ENCODE peak calls at places on chromosomes 11 and 22, in four cellular contexts. R is heart right ventricle; P is CD4-positive, alpha-beta T cell; L is HAP-1. T is an unnamed sample. For H3K9me3, the result is how much of the 10 kb centered on the place peaks cover.

GRCh38 chr11:35337136-35337918 is 82.0 kb downstream of the SLC1A2 start:
- DNase-seq in P (no peak), L (no peak), R (no peak), T (no peak)

GRCh38 chr11:64385953-64386704 is 27.2 kb downstream of the RPS6KA4 start:
- DNase-seq in P (no peak), R (no peak), L (no peak), T (no peak)

GRCh38 chr22:42648017-42648367 is 1.2 kb downstream of the CYB5R3 start:
- DNase-seq in L (no peak), P (no peak), R (no peak), T (no peak)

GRCh38 chr11:6911946-6912345 is 8.9 kb upstream of the OR2D3 start:
- DNase-seq in P (no peak), R (no peak), L (no peak), T (no peak)

GRCh38 chr11:45736424-45736823 is 68.5 kb upstream of the SLC35C1 start:
- DNase-seq in P (no peak), L (no peak), R (no peak), T (no peak)

GRCh38 chr22:30305519-30305905 is 16.2 kb upstream of the CASTOR1 start:
- DNase-seq in L (no peak), P (peak), R (peak), T (peak)

GRCh38 chr11:119470316-119471266 is 47.6 kb upstream of the THY1 start:
- DNase-seq in R (no peak), P (no peak), L (no peak), T (no peak)

GRCh38 chr11:86738615-86739014 is 61.7 kb upstream of the PRSS23 start:
- DNase-seq in R (no peak), P (no peak), L (no peak), T (no peak)

GRCh38 chr11:129770993-129771392 is 44.7 kb upstream of the TMEM45B start:
- DNase-seq in P (no peak), L (no peak), R (no peak), T (no peak)

GRCh38 chr22:26610072-26610958 is 7.5 kb downstream of the CRYBB1 start:
- DNase-seq in L (no peak), R (peak), P (no peak), T (no peak)

GRCh38 chr11:1217151-1217550 is 5.7 kb upstream of the MUC5B start:
- DNase-seq in R (no peak), P (no peak), L (no peak), T (no peak)

GRCh38 chr11:72836111-72836510 is 21.9 kb downstream of the ATG16L2 start:
- DNase-seq in P (no peak), L (peak), R (peak), T (no peak)

GRCh38 chr11:128476031-128476430 is 111.3 kb downstream of the ETS1 start:
- DNase-seq in L (no peak), P (no peak), R (no peak), T (no peak)

GRCh38 chr11:70481625-70482528 is 83.5 kb downstream of the CTTN start:
- DNase-seq in R (peak), P (no peak), L (no peak), T (no peak)

GRCh38 chr22:29198240-29198639 is 7.5 kb upstream of the EMID1 start:
- DNase-seq in L (no peak), R (no peak), P (no peak), T (no peak)

GRCh38 chr11:125061237-125061636 is 1.9 kb upstream of the SLC37A2 start:
- DNase-seq in P (no peak), R (no peak), L (no peak), T (no peak)

GRCh38 chr22:28198692-28199091 is 279.6 kb upstream of the PITPNB start:
- DNase-seq in R (no peak), P (no peak), L (no peak), T (no peak)

GRCh38 chr11:27972432-27973170 is 135.4 kb downstream of the KIF18A start:
- DNase-seq in P (no peak), R (no peak), L (no peak), T (no peak)

GRCh38 chr22:22662095-22662494 is 17.7 kb downstream of the GGTLC2 start:
- DNase-seq in P (no peak), L (no peak), R (no peak), T (no peak)

GRCh38 chr22:37080438-37080837 is 28.9 kb downstream of the KCTD17 start:
- DNase-seq in L (no peak), R (no peak), P (no peak), T (no peak)

GRCh38 chr11:103883856-103884255 is 152.6 kb upstream of the DDI1 start:
- DNase-seq in L (no peak), R (no peak), P (no peak), T (no peak)

GRCh38 chr11:125091877-125092664 is 19.4 kb downstream of the TMEM218 start:
- DNase-seq in P (no peak), L (no peak), R (no peak), T (no peak)

GRCh38 chr11:73650400-73650799 is 4.0 kb downstream of the PLEKHB1 start:
- DNase-seq in R (no peak), L (no peak), P (no peak), T (no peak)

GRCh38 chr11:19985106-19985505 is 175.2 kb downstream of the DBX1 start:
- DNase-seq in L (no peak), R (no peak), P (no peak), T (no peak)

GRCh38 chr22:27531782-27532530 is 269.6 kb downstream of the MN1 start:
- DNase-seq in P (no peak), L (no peak), R (no peak), T (no peak)

GRCh38 chr11:65574963-65575567 is 788 bp upstream of the EHBP1L1 start:
- DNase-seq in L (peak), R (no peak), P (no peak), T (peak)

GRCh38 chr11:95563859-95564258 is 225.7 kb downstream of the FAM76B start:
- DNase-seq in R (no peak), P (no peak), L (no peak), T (no peak)

GRCh38 chr11:2932850-2933251 is 3.6 kb upstream of the PHLDA2 start:
- DNase-seq in R (no peak), P (no peak), L (no peak), T (no peak)

GRCh38 chr22:17931400-17931825 is 92.9 kb downstream of the MICAL3 start:
- DNase-seq in R (peak), P (no peak), L (no peak), T (no peak)

GRCh38 chr11:95095858-95096587 is 6.4 kb downstream of the ENDOD1 start:
- DNase-seq in P (no peak), R (no peak), L (no peak), T (no peak)

GRCh38 chr11:116882386-116882785 is 45.0 kb upstream of the APOA1 start:
- DNase-seq in R (no peak), P (no peak), L (no peak), T (no peak)

GRCh38 chr22:50698546-50698945 is 25.9 kb downstream of the SHANK3 start:
- DNase-seq in L (no peak), R (no peak), P (peak), T (no peak)

GRCh38 chr11:104765401-104765800 is 132.9 kb downstream of the CASP12 start:
- DNase-seq in R (no peak), L (no peak), P (no peak), T (no peak)

GRCh38 chr11:115660072-115660805 is 156.0 kb upstream of the CADM1 start:
- DNase-seq in L (no peak), P (no peak), R (no peak), T (no peak)

GRCh38 chr22:19705181-19705934 is 8.9 kb upstream of the SEPTIN5 start:
- DNase-seq in L (peak), R (no peak), P (no peak), T (no peak)

GRCh38 chr11:126637800-126638175 is 282.3 kb downstream of the ST3GAL4 start:
- DNase-seq in P (no peak), L (no peak), R (no peak), T (no peak)

GRCh38 chr11:11243790-11244469 is 109.1 kb downstream of the CSNK2A3 start:
- DNase-seq in P (peak), L (peak), R (peak), T (peak)

GRCh38 chr11:61950035-61950547 is at the start of gene BEST1:
- DNase-seq in P (no peak), L (no peak), R (no peak), T (no peak)

GRCh38 chr22:43110927-43111623 is 525 bp downstream of the BIK start:
- DNase-seq in P (peak), R (no peak), L (peak), T (peak)

GRCh38 chr22:39144101-39144815 is 8.2 kb downstream of the CBX7 start:
- DNase-seq in L (no peak), R (peak), P (peak), T (peak)

GRCh38 chr22:48882636-48883200 is 945.0 kb downstream of the BRD1 start:
- DNase-seq in R (no peak), P (no peak), L (no peak), T (no peak)

GRCh38 chr22:48883211-48883960 is 944.3 kb downstream of the BRD1 start:
- DNase-seq in R (no peak), P (no peak), L (no peak), T (no peak)

GRCh38 chr22:48880749-48881148 is 946.9 kb downstream of the BRD1 start:
- DNase-seq in L (no peak), R (no peak), P (no peak), T (no peak)

GRCh38 chr22:48884292-48884691 is 943.4 kb downstream of the BRD1 start:
- DNase-seq in R (no peak), L (no peak), P (no peak), T (no peak)

GRCh38 chr22:48881326-48881980 is 946.2 kb downstream of the BRD1 start:
- DNase-seq in R (no peak), P (no peak), L (no peak), T (no peak)
- H3K9me3 ChIP-seq in R (under half), P (under half), L (under half), T (under half)

DNA sequence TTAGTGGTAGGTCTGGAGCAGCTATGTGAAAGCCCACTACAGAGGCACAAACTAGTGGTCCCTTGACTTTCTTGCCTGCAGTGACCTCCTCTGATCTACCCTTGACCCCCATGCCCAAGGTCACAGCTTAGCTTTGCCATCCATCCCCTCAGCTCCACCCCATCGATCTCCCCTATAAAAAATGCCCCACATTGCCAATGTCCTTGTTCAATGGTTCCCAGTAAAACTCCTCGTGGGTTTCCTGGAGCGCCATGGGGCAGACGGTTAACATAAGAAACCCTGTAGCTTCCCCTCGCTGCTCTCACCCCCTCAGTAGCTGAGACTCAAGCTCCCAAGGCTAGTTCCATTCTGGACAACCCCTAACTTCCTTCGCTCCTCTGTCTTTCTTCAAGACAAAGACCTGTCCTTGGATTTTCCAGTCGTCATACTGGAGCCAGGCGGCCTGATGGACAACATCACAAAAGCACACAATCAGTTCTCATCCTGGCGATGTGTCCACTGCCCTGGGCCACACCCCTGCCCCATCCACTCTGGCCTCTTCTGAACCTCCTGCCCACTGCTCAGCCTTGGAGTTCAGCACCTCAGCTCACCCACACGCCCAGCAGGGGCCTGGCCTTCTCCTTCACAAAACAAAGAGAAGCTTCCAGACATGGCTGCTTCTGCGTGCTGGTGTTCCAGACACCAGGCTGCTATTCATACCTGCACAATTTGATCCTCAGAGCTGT is 1429.3 kb downstream of the BRD1 start:
- DNase-seq in P (no peak), R (no peak), L (no peak), T (no peak)
- H3K9me3 ChIP-seq in P (under half), R (under half), L (under half), T (under half)

GRCh38 chr22:48228468-48228867 is 1466.0 kb downstream of the TBC1D22A start:
- DNase-seq in R (no peak), P (no peak), L (no peak), T (no peak)
- H3K9me3 ChIP-seq in R (under half), P (under half), L (under half), T (under half)

GRCh38 chr22:47798229-47798628 is 1035.8 kb downstream of the TBC1D22A start:
- DNase-seq in P (no peak), R (no peak), L (no peak), T (no peak)
- H3K9me3 ChIP-seq in P (under half), R (under half), L (under half), T (under half)

DNA sequence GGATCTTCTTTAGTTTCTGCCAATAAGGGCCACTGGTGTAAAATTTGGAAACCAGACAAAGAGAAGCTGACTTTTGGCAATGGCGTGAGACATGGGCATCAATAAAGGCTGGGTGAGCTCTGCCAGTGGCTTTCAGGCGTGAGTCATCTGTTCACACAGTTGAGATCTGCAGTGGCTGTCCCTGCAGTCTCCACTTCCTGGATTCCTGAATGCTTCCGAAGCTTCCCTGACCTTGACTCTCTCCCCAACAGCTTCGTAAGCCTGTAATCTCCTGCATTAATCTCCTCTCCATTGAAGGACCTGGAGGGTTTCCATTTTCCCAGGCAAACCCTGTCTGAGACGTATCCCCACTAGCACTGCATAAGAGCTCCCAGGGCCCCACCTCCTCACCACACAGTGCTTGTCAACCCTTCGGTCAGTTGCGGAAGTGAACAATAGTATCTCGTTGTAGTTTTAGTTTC is 574.7 kb downstream of the TBC1D22A start:
- DNase-seq in L (no peak), R (no peak), P (no peak), T (no peak)
- H3K9me3 ChIP-seq in L (under half), R (under half), P (under half), T (under half)

GRCh38 chr11:111730031-111730430 is 36.2 kb downstream of the PPP2R1B start:
- DNase-seq in R (no peak), L (no peak), P (no peak), T (no peak)

GRCh38 chr11:111730871-111731591 is 35.2 kb downstream of the PPP2R1B start:
- DNase-seq in L (no peak), R (no peak), P (no peak), T (no peak)

GRCh38 chr11:111733009-111733408 is 33.2 kb downstream of the PPP2R1B start:
- DNase-seq in L (no peak), R (peak), P (no peak), T (no peak)

GRCh38 chr11:111733655-111734088 is 32.5 kb downstream of the PPP2R1B start:
- DNase-seq in P (no peak), R (no peak), L (no peak), T (no peak)

GRCh38 chr11:111731839-111732238 is 34.4 kb downstream of the PPP2R1B start:
- DNase-seq in R (no peak), P (no peak), L (no peak), T (no peak)
- H3K9me3 ChIP-seq in R (under half), P (under half), L (under half), T (under half)

T was measured in T-helper 17 cell.